ENCODE peak calls at places on chromosomes 5 and 9, in eight cellular contexts. R is breast epithelium, L is tibial nerve, M is GM12891, J is suprapubic skin, B is uterus, G is Peyer's patch, D is endothelial cell of umbilical vein. T is an unnamed sample.

GRCh38 chr5:149422429-149423286 is 43.6 kb upstream of the IL17B start:
- DNase-seq in R (no peak), D (peak; percentile 63), M (no peak), G (no peak), B (peak; percentile 92), J (no peak), L (no peak), T (no peak)

GRCh38 chr9:123996731-123997421 is 14.7 kb upstream of the LHX2 start:
- DNase-seq in J (no peak), R (no peak), G (no peak), L (no peak), B (no peak), M (no peak), D (no peak), T (no peak)

GRCh38 chr9:126131066-126132010 is 195.3 kb upstream of the MVB12B start:
- DNase-seq in J (no peak), D (no peak), L (no peak), R (no peak), B (no peak), M (no peak), G (no peak), T (no peak)

GRCh38 chr9:98333703-98334582 is 78.5 kb upstream of the TBC1D2 start:
- DNase-seq in G (no peak), R (no peak), L (no peak), D (peak; percentile 94), B (no peak), J (no peak), M (no peak), T (peak; percentile 72)

GRCh38 chr9:106830527-106831140 is 32.3 kb upstream of the ZNF462 start:
- DNase-seq in M (no peak), G (no peak), J (no peak), B (peak; percentile 46), L (no peak), R (peak; percentile 54), D (no peak), T (no peak)

GRCh38 chr5:96468956-96469355 is 35.9 kb upstream of the PCSK1 start:
- DNase-seq in J (no peak), M (no peak), D (no peak), L (no peak), G (no peak), R (no peak), B (no peak), T (no peak)

GRCh38 chr5:38681024-38681805 is 124.8 kb upstream of the LIFR start:
- DNase-seq in R (no peak), D (no peak), J (no peak), G (no peak), B (no peak), M (no peak), L (no peak), T (no peak)

GRCh38 chr5:170267431-170268152 is 30.0 kb downstream of the LCP2 start:
- DNase-seq in D (peak; percentile 75), M (peak; percentile 75), J (peak; percentile 86), B (peak; percentile 85), R (peak; percentile 66), L (peak; percentile 66), G (no peak), T (peak; percentile 76)

GRCh38 chr9:98958271-98958989 is 14.7 kb downstream of the COL15A1 start:
- DNase-seq in J (no peak), B (peak; percentile 68), R (no peak), G (no peak), M (no peak), L (no peak), D (no peak), T (no peak)

GRCh38 chr9:138104251-138105122 is 226.9 kb downstream of the CACNA1B start:
- DNase-seq in G (no peak), M (no peak), D (no peak), B (no peak), R (peak; percentile 10), L (no peak), J (no peak), T (no peak)

GRCh38 chr5:178786859-178787499 is 56.5 kb upstream of the ZNF354A start:
- DNase-seq in D (no peak), J (no peak), L (no peak), M (no peak), G (no peak), R (no peak), B (peak; percentile 49), T (peak; percentile 81)

GRCh38 chr5:39072915-39073758 is 1.1 kb downstream of the RICTOR start:
- DNase-seq in M (peak; percentile 35), G (no peak), D (peak; percentile 78), R (peak; percentile 30), B (peak; percentile 28), J (no peak), L (no peak), T (no peak)

GRCh38 chr5:171848487-171848886 is 62.9 kb downstream of the SMIM23 start:
- DNase-seq in G (no peak), D (no peak), L (no peak), J (no peak), M (no peak), B (no peak), R (no peak), T (no peak)

GRCh38 chr5:102910240-102911226 is 155.4 kb downstream of the PAM start:
- DNase-seq in M (no peak), L (no peak), R (no peak), B (no peak), D (peak; percentile 25), G (no peak), J (no peak), T (peak; percentile 3)

GRCh38 chr5:151186052-151186451 is 28.5 kb upstream of the ANXA6 start:
- DNase-seq in M (no peak), J (no peak), G (no peak), R (no peak), D (no peak), B (peak; percentile 6), L (no peak), T (no peak)

GRCh38 chr5:96049398-96050272 is 88.0 kb upstream of the ELL2 start:
- DNase-seq in D (peak; percentile 83), G (no peak), J (no peak), M (no peak), R (no peak), L (no peak), B (no peak), T (peak; percentile 31)

GRCh38 chr9:6598249-6598725 is 47.2 kb downstream of the GLDC start:
- DNase-seq in G (no peak), D (no peak), L (no peak), J (no peak), M (peak; percentile 62), R (no peak), B (no peak), T (no peak)

GRCh38 chr5:159819671-159820411 is 96.4 kb upstream of the ADRA1B start:
- DNase-seq in D (no peak), B (peak; percentile 76), G (no peak), L (peak; percentile 46), R (no peak), M (no peak), J (peak; percentile 85), T (no peak)

GRCh38 chr9:134178781-134179551 is 14.6 kb upstream of the RNU6ATAC start:
- DNase-seq in D (peak; percentile 35), B (peak; percentile 79), G (peak; percentile 48), J (peak; percentile 63), M (peak; percentile 7), L (peak; percentile 56), R (peak; percentile 59), T (no peak)

DNA sequence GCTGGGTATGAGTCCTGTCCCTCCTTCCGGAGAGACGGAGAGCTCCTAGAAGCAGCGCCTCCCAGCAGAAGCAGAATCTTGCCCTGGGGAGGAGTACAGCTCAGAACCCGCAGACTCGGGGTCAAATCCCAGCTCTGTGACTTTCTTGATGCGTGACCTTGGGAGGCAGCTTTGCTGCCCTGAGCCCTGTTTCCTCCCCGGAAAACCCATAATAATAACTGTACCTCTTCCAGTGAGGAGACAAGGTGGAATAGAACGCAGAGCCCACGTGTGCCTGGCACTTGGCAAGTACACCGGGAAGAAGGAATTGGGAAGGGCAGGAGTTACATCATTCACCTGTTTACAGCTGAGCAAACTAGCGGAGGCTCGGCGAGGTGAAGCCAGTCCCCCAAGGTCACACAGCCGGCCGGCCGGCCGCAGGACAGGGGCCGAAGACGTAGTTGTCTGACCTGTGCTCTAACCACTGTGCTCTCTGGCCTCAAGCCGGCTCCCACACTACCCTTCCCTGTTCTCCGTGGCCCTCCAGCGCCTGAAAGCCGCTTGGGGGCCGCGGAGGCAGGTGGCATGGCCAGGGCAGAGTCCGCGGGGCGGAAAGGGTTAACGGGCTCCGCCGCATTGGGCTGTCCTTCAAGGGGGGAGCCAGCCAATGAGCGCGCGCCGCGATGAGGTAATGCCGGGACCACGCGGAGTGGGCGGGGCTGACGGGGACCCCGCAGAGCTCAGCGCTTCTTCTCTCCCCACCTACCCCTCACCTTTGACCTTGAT is 125.3 kb downstream of the C9orf50 start:
- DNase-seq in D (peak; percentile 85), R (peak; percentile 92), G (peak; percentile 96), L (peak; percentile 90), M (peak; percentile 76), J (peak; percentile 96), B (peak; percentile 95), T (peak; percentile 75)
- TF ChIP-seq POLR2A in D (no peak), R (peak; percentile 11), G (peak; percentile 59), L (peak; percentile 49), M (no peak), J (no peak), B (peak; percentile 39), T (no peak)

DNA sequence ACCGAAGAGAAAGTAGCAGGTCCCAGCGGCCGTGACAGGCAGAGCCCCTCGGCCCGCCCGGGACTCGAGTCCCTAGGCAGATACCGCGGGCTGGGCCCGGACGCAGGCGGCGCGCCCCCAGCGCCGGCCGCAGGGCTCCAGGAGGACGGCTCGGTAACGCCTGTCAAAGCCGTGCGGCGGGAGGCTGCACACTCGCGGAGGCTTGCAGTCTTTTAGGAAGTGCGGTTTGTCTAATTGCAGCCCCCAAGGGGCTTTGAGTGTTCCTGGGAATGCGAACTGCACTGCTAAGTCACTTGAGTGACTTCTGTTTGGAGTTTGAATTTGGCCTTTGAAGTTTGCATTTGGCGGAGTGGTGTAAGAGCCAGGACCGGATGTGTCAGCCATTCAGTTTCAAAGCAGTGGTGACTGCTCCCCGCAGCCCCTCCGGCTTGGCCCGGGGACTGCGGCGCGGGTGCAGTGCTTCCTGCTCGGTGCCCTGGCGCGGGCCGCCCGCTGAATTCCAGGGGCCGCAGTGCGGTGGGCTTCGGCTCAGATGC is 1.3 kb downstream of the MAP3K1 start:
- DNase-seq in B (peak; percentile 36), G (peak; percentile 77), J (peak; percentile 74), D (peak; percentile 70), R (peak; percentile 47), L (no peak), M (peak; percentile 35), T (peak; percentile 50)
- TF ChIP-seq POLR2A in B (no peak), G (no peak), J (no peak), D (no peak), R (no peak), L (peak; percentile 22), M (no peak), T (no peak)

GRCh38 chr9:114397848-114398605 is 10.2 kb upstream of the AKNA start:
- DNase-seq in B (peak; percentile 98), R (peak; percentile 98), G (peak; percentile 99), L (peak; percentile 98), M (peak; percentile 97), J (peak; percentile 98), D (peak; percentile 91), T (peak; percentile 84)
- TF ChIP-seq POLR2A in B (peak; percentile 85), R (peak; percentile 74), G (peak; percentile 78), L (peak; percentile 80), M (no peak), J (no peak), D (no peak), T (no peak)

DNA sequence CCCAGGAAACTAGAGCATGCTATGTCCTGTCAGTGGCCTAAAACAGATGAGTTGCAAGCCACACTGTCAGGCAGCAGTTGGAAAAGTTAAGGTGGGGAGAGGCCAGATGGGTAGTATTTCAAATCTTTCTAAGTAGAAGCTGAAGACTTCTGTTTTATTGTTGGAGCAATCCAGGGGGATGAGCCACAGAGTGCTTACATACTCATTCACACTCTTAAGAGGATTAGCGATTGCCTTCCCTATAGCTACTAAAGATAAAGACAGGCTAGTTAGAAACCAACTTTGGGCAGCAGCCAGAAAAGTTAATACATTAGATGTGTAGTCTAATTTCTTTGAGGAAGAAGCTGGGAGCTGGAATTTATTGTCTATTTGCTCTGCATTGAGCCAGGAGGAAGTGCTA is 61.7 kb upstream of the ELAVL2 start:
- DNase-seq in M (no peak), J (no peak), D (no peak), B (no peak), G (no peak), R (no peak), L (no peak), T (no peak)
- TF ChIP-seq POLR2A in M (no peak), J (no peak), D (no peak), B (no peak), G (no peak), R (no peak), L (no peak), T (no peak)